ENCODE peak calls at places on chromosomes 13 and 19, in seven cellular contexts. V is mesenchymal stem cell, G is A549, F is ovary, S is BE2C, E is endodermal cell, U is suprapubic skin. X is an unnamed sample.

GRCh38 chr19:9645466-9645865 is 24.4 kb upstream of the ZNF561 start:
- DNase-seq in E (no peak), V (no peak), S (no peak), F (no peak), G (no peak), U (no peak), X (no peak)

GRCh38 chr19:12785431-12786011 is 5.8 kb upstream of the JUNB start:
- DNase-seq in G (no peak), V (no peak), F (no peak), E (peak), S (no peak), U (no peak), X (no peak)

GRCh38 chr19:30228726-30229523 is 143.3 kb upstream of the ZNF536 start:
- DNase-seq in V (no peak), U (no peak), G (peak), F (no peak), S (peak), E (peak), X (peak)

GRCh38 chr19:19597809-19598306 is 20.6 kb downstream of the PBX4 start:
- DNase-seq in V (no peak), S (no peak), U (no peak), F (no peak), E (no peak), G (no peak), X (no peak)

GRCh38 chr19:28008695-28009094 is 1204.3 kb downstream of the UQCRFS1 start:
- DNase-seq in E (peak), U (no peak), G (no peak), F (no peak), V (no peak), S (no peak), X (no peak)

GRCh38 chr19:39401549-39402416 is 4.9 kb upstream of the ZFP36 start:
- DNase-seq in E (peak), F (peak), S (peak), V (peak), G (peak), U (no peak), X (peak)

GRCh38 chr19:50877338-50877737 is 4.1 kb downstream of the KLK2 start:
- DNase-seq in F (no peak), U (no peak), G (no peak), V (no peak), S (no peak), E (peak), X (no peak)

GRCh38 chr13:90867336-90867683 is 480.2 kb upstream of the MIR17HG start:
- DNase-seq in V (peak), G (peak), E (peak), S (peak), U (no peak), F (peak), X (peak)

GRCh38 chr19:43595605-43595998 is 332 bp downstream of the IRGQ start:
- DNase-seq in S (no peak), U (no peak), E (no peak), G (no peak), V (no peak), F (peak), X (peak)
- H3K4me3 ChIP-seq in S (peak), U (peak), E (peak), G (peak), V (peak), F (peak), X (peak)

GRCh38 chr19:33459220-33459619 is 62.4 kb downstream of the PEPD start:
- DNase-seq in U (peak), S (no peak), V (no peak), F (no peak), E (peak), G (no peak), X (no peak)

GRCh38 chr19:33456845-33457220 is 64.8 kb downstream of the PEPD start:
- DNase-seq in G (no peak), S (no peak), V (no peak), U (no peak), E (no peak), F (no peak), X (no peak)

GRCh38 chr19:33458807-33459206 is 62.8 kb downstream of the PEPD start:
- DNase-seq in G (no peak), U (peak), E (peak), S (no peak), V (no peak), F (no peak), X (no peak)

GRCh38 chr19:33459691-33460090 is 61.9 kb downstream of the PEPD start:
- DNase-seq in G (no peak), F (no peak), V (no peak), U (peak), E (peak), S (no peak), X (no peak)

DNA sequence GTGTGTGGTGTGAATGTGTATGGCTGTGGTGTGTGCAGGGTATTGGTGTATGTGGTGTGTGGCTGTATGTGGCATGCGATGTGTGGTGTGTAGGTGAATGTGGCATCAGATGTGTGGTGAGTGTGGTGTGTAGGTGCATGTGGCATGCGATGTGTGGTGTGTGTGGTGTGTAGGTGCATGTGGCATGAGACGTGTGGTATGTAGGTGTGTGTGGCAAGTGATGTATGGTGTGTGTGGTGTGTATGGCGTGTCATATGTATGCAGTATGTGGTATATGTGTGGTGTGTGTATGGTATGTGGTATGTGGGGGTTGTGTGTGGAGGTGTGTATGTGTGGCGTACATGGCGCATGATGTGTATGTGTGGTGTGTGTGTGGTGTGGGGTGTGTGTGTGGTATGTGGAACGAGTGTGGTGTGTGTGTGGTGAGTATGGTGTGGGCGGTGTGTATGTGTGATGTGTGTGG is 63.4 kb downstream of the PEPD start:
- DNase-seq in G (no peak), U (peak), E (peak), V (no peak), S (no peak), F (no peak), X (no peak)
- H3K4me3 ChIP-seq in G (no peak), U (no peak), E (no peak), V (no peak), S (no peak), F (no peak), X (no peak)

GRCh38 chr19:927044-927706 is 1.3 kb downstream of the ARID3A start:
- DNase-seq in U (peak), F (peak), E (peak), S (no peak), G (no peak), V (peak), X (peak)
- H3K4me3 ChIP-seq in U (peak), F (peak), E (peak), S (peak), G (peak), V (peak), X (peak)

GRCh38 chr13:97364827-97365226 is 69.1 kb upstream of the RAP2A start:
- DNase-seq in E (no peak), S (no peak), G (no peak), V (no peak), F (no peak), U (no peak), X (no peak)

GRCh38 chr13:97369269-97369893 is 64.6 kb upstream of the RAP2A start:
- DNase-seq in S (no peak), U (no peak), V (peak), F (no peak), G (no peak), E (no peak), X (no peak)

GRCh38 chr13:97366172-97366688 is 67.7 kb upstream of the RAP2A start:
- DNase-seq in F (no peak), V (no peak), S (no peak), U (no peak), E (no peak), G (peak), X (no peak)

GRCh38 chr13:97367016-97367415 is 67.0 kb upstream of the RAP2A start:
- DNase-seq in S (no peak), U (no peak), V (peak), E (no peak), G (no peak), F (no peak), X (no peak)

DNA sequence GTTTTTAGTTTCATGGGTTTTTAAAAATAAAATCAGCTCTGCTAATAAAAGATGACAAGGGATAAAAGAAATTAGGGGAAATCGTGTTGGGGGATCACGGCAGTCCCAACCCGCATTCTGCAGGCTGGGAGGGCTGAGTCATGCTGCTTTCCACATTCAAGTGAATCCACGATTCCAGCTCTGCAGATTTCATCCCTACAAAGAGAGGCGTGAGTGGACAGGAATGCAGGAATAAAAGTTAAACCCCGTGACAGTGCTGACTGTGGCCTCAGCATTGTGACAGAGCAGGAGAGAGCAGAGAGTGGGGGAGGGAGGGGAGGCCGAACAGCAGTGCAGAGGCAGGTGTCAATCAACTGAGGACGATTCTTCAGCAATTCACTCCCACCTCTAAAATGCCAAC is 66.5 kb upstream of the RAP2A start:
- DNase-seq in V (peak), E (peak), G (no peak), S (no peak), F (no peak), U (no peak), X (peak)
- H3K4me3 ChIP-seq in V (no peak), E (no peak), G (no peak), S (no peak), F (no peak), U (no peak), X (no peak)